ENCODE peak calls at places on chromosomes 16 and 17, in nine cellular contexts. X is left ventricle myocardium inferior, J is pancreas, P is mammary epithelial cell, B is heart left ventricle, C is SJCRH30, M is aorta, Q is endodermal cell, W is tibial nerve. O is an unnamed sample. For H3K9me3, the result is how much of the 10 kb centered on the place peaks cover.

GRCh38 chr17:51135956-51136355 is 15.3 kb upstream of the SPAG9 start:
- DNase-seq in P (no peak), J (no peak), C (no peak), W (no peak), X (no peak), Q (no peak), B (no peak), M (no peak), O (no peak)

GRCh38 chr16:24639769-24640168 is 89.7 kb upstream of the TNRC6A start:
- DNase-seq in B (no peak), X (no peak), C (no peak), W (no peak), J (no peak), Q (no peak), P (no peak), M (no peak), O (no peak)

GRCh38 chr16:14955546-14956231 is 18.4 kb downstream of the NPIPA1 start:
- DNase-seq in Q (peak), J (no peak), W (no peak), B (peak), X (peak), P (no peak), M (no peak), C (no peak), O (peak)

GRCh38 chr17:67377727-67378443 is 804 bp downstream of the PITPNC1 start:
- DNase-seq in P (peak), M (peak), W (no peak), J (peak), C (peak), Q (peak), B (peak), X (peak), O (peak)

GRCh38 chr17:81142301-81143199 is 22.8 kb upstream of the PVALEF start:
- DNase-seq in B (peak), J (peak), X (peak), M (peak), P (peak), W (peak), Q (peak), C (peak), O (peak)

GRCh38 chr17:57456622-57457021 is 200.3 kb downstream of the MSI2 start:
- DNase-seq in X (no peak), C (no peak), M (no peak), P (no peak), B (no peak), J (no peak), Q (no peak), W (no peak), O (no peak)

GRCh38 chr16:51982715-51983680 is 563.9 kb downstream of the TOX3 start:
- DNase-seq in B (no peak), X (no peak), M (no peak), Q (peak), C (peak), W (no peak), J (peak), P (peak), O (peak)

GRCh38 chr17:43694081-43694870 is 32.6 kb upstream of the MEOX1 start:
- DNase-seq in W (peak), C (peak), P (peak), X (peak), M (peak), J (peak), Q (peak), B (peak), O (no peak)

GRCh38 chr16:2256531-2257140 is 5.2 kb upstream of the ECI1 start:
- DNase-seq in J (no peak), X (no peak), Q (peak), C (no peak), M (no peak), W (no peak), B (no peak), P (no peak), O (peak)

GRCh38 chr17:10295728-10296343 is 77.0 kb downstream of the MYH13 start:
- DNase-seq in W (no peak), M (no peak), X (peak), Q (peak), J (no peak), P (peak), C (peak), B (no peak), O (no peak)

GRCh38 chr17:78394209-78394608 is 15.8 kb downstream of the PGS1 start:
- DNase-seq in C (no peak), W (no peak), X (no peak), J (no peak), Q (no peak), M (no peak), P (no peak), B (no peak), O (peak)

GRCh38 chr17:77957215-77957868 is 1.2 kb upstream of the TNRC6C start:
- DNase-seq in Q (no peak), P (peak), X (no peak), M (no peak), B (no peak), C (no peak), W (no peak), J (no peak), O (no peak)

DNA sequence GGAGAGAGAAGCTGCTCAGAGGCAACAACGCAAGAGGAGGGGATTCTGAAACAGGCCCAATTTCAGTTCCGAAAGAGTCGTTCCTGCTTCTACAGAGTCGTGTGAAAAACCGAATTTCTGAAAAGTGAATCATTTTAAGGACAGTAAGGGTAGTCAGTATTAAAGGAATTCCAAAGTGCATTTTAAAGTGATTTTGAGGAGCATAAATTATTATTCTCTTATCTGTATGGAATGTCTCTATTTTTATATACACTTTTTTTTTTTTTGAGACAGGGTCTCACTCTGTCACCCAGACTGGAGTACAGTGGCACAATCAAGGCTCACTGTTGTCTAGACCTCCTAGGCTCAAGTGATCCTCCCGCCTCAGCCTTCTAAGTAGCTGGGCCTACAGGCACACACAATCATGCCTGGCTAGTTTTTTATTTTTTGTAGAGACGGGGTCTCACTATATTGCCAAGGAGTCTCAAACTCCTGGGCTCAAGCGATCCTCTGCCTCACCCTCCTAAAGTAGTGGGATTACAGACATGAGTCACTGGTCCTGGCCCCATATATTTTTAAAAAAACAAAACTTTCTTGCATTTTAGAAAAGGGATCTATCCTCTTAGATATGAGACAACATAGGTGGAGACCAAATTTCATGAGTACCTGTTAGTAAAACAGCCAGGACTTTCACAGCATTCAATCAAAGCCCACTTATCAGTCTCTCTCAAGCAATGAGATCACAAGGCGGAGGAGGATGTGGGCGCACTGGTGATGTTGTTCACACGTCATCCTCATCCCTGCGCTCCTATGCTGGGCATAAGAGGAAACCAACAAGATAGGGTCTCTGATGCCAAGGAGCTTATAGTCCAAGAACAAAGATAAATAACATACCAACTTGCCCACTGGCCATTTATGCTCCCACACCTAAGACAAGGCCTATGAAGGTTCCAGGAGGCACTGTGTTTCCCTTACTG is 53.2 kb downstream of the SMG6 start:
- DNase-seq in P (no peak), W (no peak), M (no peak), B (no peak), X (no peak), C (no peak), J (no peak), Q (no peak), O (peak)
- H3K9me3 ChIP-seq in P (under half), W (under half), M (under half), B (under half), X (under half), C (under half), J (under half), Q (under half), O (under half)

GRCh38 chr16:88286301-88286923 is 96.3 kb upstream of the ZNF469 start:
- DNase-seq in J (no peak), P (no peak), Q (no peak), W (no peak), C (no peak), B (no peak), M (peak), X (no peak), O (no peak)
- H3K9me3 ChIP-seq in J (under half), P (under half), Q (under half), W (under half), C (under half), B (under half), M (under half), X (under half), O (under half)

GRCh38 chr17:27607692-27608091 is 23.3 kb upstream of the LGALS9 start:
- DNase-seq in M (peak), Q (no peak), P (no peak), C (no peak), B (no peak), X (no peak), J (no peak), W (no peak), O (peak)
- H3K9me3 ChIP-seq in M (under half), Q (under half), P (under half), C (under half), B (under half), X (under half), J (under half), W (under half), O (under half)

GRCh38 chr17:70426752-70427151 is 257.4 kb downstream of the KCNJ2 start:
- DNase-seq in B (no peak), C (no peak), J (no peak), M (no peak), X (no peak), P (no peak), W (no peak), Q (no peak), O (no peak)
- H3K9me3 ChIP-seq in B (under half), C (under half), J (under half), M (under half), X (under half), P (under half), W (under half), Q (under half), O (under half)

O was measured in osteoblast.